ENCODE peak calls at places on chromosome 16, in eight cellular contexts. K is ovary; X is activated CD4-positive, alpha-beta T cell treated with anti-CD3 and anti-CD28 coated beads, Interleukin-2, amount 50 U/mL, for 1 hour; Q is GM12891; D is right cardiac atrium; A is activated naive CD4-positive, alpha-beta T cell; C is RCC 7860; Y is anterior cingulate cortex. G is an unnamed sample.

GRCh38 chr16:12097523-12098428 is 121.2 kb downstream of the SNX29 start:
- DNase-seq in A (no peak), X (no peak), Q (no peak), D (no peak), C (no peak), Y (no peak), K (peak; percentile 82), G (no peak)

GRCh38 chr16:89442588-89442987 is 47.8 kb downstream of the ANKRD11 start:
- DNase-seq in A (no peak), X (no peak), K (no peak), Q (no peak), Y (no peak), C (no peak), D (no peak), G (no peak)

GRCh38 chr16:57736419-57737281 is 1.1 kb downstream of the KATNB1 start:
- DNase-seq in K (no peak), D (peak; percentile 70), X (peak; percentile 32), C (peak; percentile 73), Y (peak; percentile 20), Q (no peak), A (peak; percentile 24), G (no peak)

GRCh38 chr16:88315543-88316105 is 67.1 kb upstream of the ZNF469 start:
- DNase-seq in D (no peak), C (peak; percentile 45), A (no peak), X (no peak), K (no peak), Y (no peak), Q (no peak), G (no peak)

GRCh38 chr16:54939537-54940278 is 9.0 kb downstream of the IRX5 start:
- DNase-seq in C (no peak), Q (no peak), X (no peak), Y (no peak), A (no peak), D (peak; percentile 58), K (no peak), G (no peak)

GRCh38 chr16:67917852-67918236 is 13.8 kb downstream of the CTRL start:
- DNase-seq in D (no peak), A (no peak), C (peak; percentile 84), X (no peak), Y (no peak), K (no peak), Q (no peak), G (no peak)

GRCh38 chr16:57364143-57364542 is 5.6 kb downstream of the CCL22 start:
- DNase-seq in Q (no peak), Y (no peak), D (no peak), C (no peak), K (no peak), X (no peak), A (no peak), G (no peak)

GRCh38 chr16:67241008-67241900 is 6.0 kb downstream of the FHOD1 start:
- DNase-seq in Y (no peak), Q (no peak), A (no peak), K (peak; percentile 50), C (peak; percentile 96), D (peak; percentile 92), X (no peak), G (no peak)

GRCh38 chr16:22098538-22099255 is 6.4 kb downstream of the VWA3A start:
- DNase-seq in K (no peak), Y (no peak), X (no peak), C (peak; percentile 40), A (no peak), D (no peak), Q (no peak), G (no peak)

GRCh38 chr16:35011-35775 is 18.2 kb downstream of the POLR3K start:
- DNase-seq in A (no peak), D (no peak), C (no peak), Y (no peak), X (no peak), Q (no peak), K (no peak), G (no peak)

G was measured in cortex of kidney.